ENCODE peak calls at places on chromosomes 5 and 9, in six cellular contexts. M, K, P, U, D and G are unnamed samples.

GRCh38 chr9:100267211-100267610 is 85.5 kb downstream of the TEX10 start:
- DNase-seq in U (no peak), D (no peak), K (no peak), M (no peak), P (no peak), G (no peak)

GRCh38 chr5:164375051-164375450 is 869.6 kb downstream of the MAT2B start:
- DNase-seq in P (no peak), D (no peak), K (no peak), M (no peak), U (peak; percentile 58), G (no peak)

GRCh38 chr9:71767421-71768321 is 642 bp downstream of the CEMIP2 start:
- DNase-seq in K (peak; percentile 20), U (peak; percentile 40), P (peak; percentile 54), D (peak; percentile 37), M (peak; percentile 34), G (no peak)

GRCh38 chr5:73186976-73187375 is 14.0 kb downstream of the TMEM174 start:
- DNase-seq in M (no peak), U (no peak), K (no peak), D (no peak), P (no peak), G (no peak)

GRCh38 chr5:103260951-103261350 is 2.4 kb downstream of the MACIR start:
- DNase-seq in M (no peak), P (no peak), D (no peak), K (no peak), U (no peak), G (no peak)

GRCh38 chr9:134167530-134167931 is 3.2 kb upstream of the RNU6ATAC start:
- DNase-seq in K (no peak), D (no peak), U (peak; percentile 66), P (no peak), M (no peak), G (no peak)

GRCh38 chr5:77232959-77233358 is 22.5 kb downstream of the PDE8B start:
- DNase-seq in P (no peak), M (no peak), D (no peak), U (peak; percentile 53), K (no peak), G (no peak)

GRCh38 chr5:120388016-120388781 is 75.9 kb upstream of the PRR16 start:
- DNase-seq in P (no peak), D (no peak), M (no peak), K (no peak), U (peak; percentile 93), G (no peak)

GRCh38 chr5:119411935-119412623 is 40.2 kb upstream of the HSD17B4 start:
- DNase-seq in U (peak; percentile 57), M (peak; percentile 66), P (peak; percentile 76), K (peak; percentile 38), D (peak; percentile 28), G (no peak)

GRCh38 chr9:92647671-92648446 is 22.1 kb downstream of the IPPK start:
- DNase-seq in M (peak; percentile 20), K (no peak), U (no peak), D (no peak), P (no peak), G (no peak)

GRCh38 chr9:87227456-87227855 is 270.2 kb upstream of the DAPK1 start:
- DNase-seq in M (no peak), D (no peak), U (no peak), K (no peak), P (no peak), G (no peak)

GRCh38 chr5:9536717-9537116 is 9.2 kb downstream of the SEMA5A start:
- DNase-seq in M (no peak), D (no peak), U (no peak), K (no peak), P (no peak), G (no peak)

GRCh38 chr5:94409440-94409839 is 209.0 kb downstream of the KIAA0825 start:
- DNase-seq in P (no peak), K (no peak), M (no peak), U (no peak), D (no peak), G (no peak)

GRCh38 chr9:119283118-119283794 is 86.0 kb downstream of the BRINP1 start:
- DNase-seq in D (no peak), M (no peak), K (no peak), U (peak; percentile 90), P (no peak), G (no peak)

GRCh38 chr5:68215208-68215887 is at the start of gene PIK3R1:
- DNase-seq in M (peak; percentile 98), U (peak; percentile 91), P (peak; percentile 96), D (peak; percentile 97), K (peak; percentile 97), G (no peak)

GRCh38 chr5:158769702-158770101 is 330.0 kb downstream of the EBF1 start:
- DNase-seq in D (no peak), K (no peak), U (peak; percentile 12), P (no peak), M (no peak), G (no peak)

GRCh38 chr5:81303563-81303962 is 2.2 kb downstream of the ZCCHC9 start:
- DNase-seq in P (no peak), M (no peak), D (no peak), U (peak; percentile 78), K (no peak), G (no peak)

GRCh38 chr5:52743970-52744369 is 43.7 kb upstream of the ITGA1 start:
- DNase-seq in K (no peak), M (no peak), U (peak; percentile 74), P (no peak), D (no peak), G (no peak)

GRCh38 chr5:77426670-77427069 is 65.4 kb downstream of the WDR41 start:
- DNase-seq in P (no peak), M (no peak), K (no peak), U (peak; percentile 53), D (no peak), G (no peak)

GRCh38 chr5:35345222-35345621 is 114.9 kb upstream of the PRLR start:
- DNase-seq in M (no peak), U (no peak), D (no peak), K (no peak), P (no peak), G (no peak)

GRCh38 chr5:40841068-40841805 is at the start of gene CARD6:
- DNase-seq in K (no peak), M (no peak), D (no peak), U (no peak), P (no peak), G (peak; percentile 60)

GRCh38 chr9:129839324-129840023 is 4.2 kb downstream of the USP20 start:
- DNase-seq in K (no peak), P (no peak), M (no peak), D (no peak), U (no peak), G (no peak)

GRCh38 chr9:35279946-35280345 is 118.1 kb downstream of the UNC13B start:
- DNase-seq in P (no peak), D (no peak), M (no peak), U (no peak), K (no peak), G (no peak)

GRCh38 chr9:113446323-113446740 is 17.2 kb upstream of the RGS3 start:
- DNase-seq in M (no peak), P (no peak), D (no peak), K (no peak), U (peak; percentile 31), G (no peak)

GRCh38 chr5:113663879-113664278 is 150.4 kb downstream of the YTHDC2 start:
- DNase-seq in U (peak; percentile 10), K (no peak), D (no peak), P (peak; percentile 42), M (peak; percentile 51), G (no peak)
- TF ChIP-seq CTCF in U (peak; percentile 12), K (no peak), D (no peak), P (no peak), M (no peak), G (no peak)

DNA sequence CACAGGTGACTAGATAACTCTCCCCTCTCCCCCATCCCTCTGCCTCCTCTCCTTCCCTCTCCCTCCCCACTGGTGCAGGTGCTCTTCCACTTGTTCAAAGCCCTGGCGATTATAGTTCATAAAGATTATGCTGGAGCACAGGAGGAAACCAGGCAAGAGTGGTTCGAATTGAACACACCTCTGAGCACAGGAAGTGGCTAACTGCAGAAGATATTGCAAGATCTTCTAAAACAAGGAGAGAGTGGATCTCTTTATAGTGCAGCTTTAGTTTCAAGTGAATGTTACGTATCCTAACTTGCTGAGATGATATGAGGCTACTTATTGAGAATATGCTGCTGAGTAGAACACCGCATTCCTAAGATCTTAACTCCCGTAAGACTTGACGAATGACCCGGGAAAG is 178.4 kb downstream of the GOLPH3 start:
- DNase-seq in M (no peak), U (no peak), K (no peak), D (no peak), P (no peak), G (no peak)
- H3K4me3 ChIP-seq in M (no peak overlapping the region), U (no peak overlapping the region), K (no peak overlapping the region), D (no peak overlapping the region), P (no peak overlapping the region), G (no peak overlapping the region)

DNA sequence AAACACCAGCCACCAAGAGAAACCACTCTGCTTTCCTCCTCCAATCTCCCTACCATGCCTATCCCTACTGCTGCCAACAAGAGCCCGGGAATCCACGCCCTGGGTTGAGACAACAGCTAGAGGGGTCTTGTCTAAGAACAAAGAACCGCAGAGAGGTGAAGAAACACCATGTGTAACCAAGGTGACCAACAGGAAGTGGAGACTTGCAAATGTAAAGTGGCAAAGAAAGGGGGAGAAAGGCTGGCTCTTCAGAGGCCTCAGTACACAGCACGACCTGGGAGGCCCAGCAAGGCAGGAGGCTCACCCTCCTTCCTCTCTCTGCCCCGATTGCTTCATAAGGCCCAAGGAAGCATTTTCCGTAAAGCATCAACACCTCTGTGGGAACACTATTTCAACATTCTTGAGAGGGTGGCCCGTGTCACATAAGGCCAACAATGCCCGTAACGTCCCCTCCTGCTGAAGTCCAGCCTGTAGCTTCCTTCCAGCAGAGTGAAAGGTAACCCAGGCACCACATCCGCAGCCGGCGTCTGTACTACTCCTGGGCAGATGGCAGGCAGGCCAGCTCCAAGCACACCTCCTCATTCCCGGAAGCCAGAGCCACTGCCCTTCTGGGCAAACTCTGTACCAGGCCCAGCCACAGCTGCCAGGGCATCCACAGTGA is 18.3 kb downstream of the CCNJL start:
- DNase-seq in D (no peak), M (peak; percentile 25), P (no peak), U (peak; percentile 31), K (no peak), G (no peak)
- H3K4me1 ChIP-seq in D (peaks cover 1% of the 10 kb centered on the region), M (peaks cover 11% of the 10 kb centered on the region), P (no peaks in the 10 kb centered on the region), U (no peaks in the 10 kb centered on the region), K (no peaks in the 10 kb centered on the region), G (no peaks in the 10 kb centered on the region)

GRCh38 chr9:136422876-136423275 is 12.4 kb downstream of the PMPCA start:
- DNase-seq in D (no peak), M (no peak), U (no peak), K (no peak), P (no peak), G (no peak)

GRCh38 chr9:136423432-136424146 is 13.1 kb downstream of the PMPCA start:
- DNase-seq in U (no peak), D (no peak), M (no peak), K (no peak), P (no peak), G (no peak)

GRCh38 chr9:136424750-136425362 is 14.4 kb downstream of the PMPCA start:
- DNase-seq in M (no peak), D (no peak), U (no peak), P (no peak), K (no peak), G (no peak)

GRCh38 chr9:136419092-136419420 is 8.6 kb downstream of the PMPCA start:
- DNase-seq in P (no peak), M (no peak), D (no peak), U (no peak), K (no peak), G (no peak)

GRCh38 chr9:136421791-136422190 is 11.3 kb downstream of the PMPCA start:
- DNase-seq in M (no peak), U (no peak), D (no peak), P (no peak), K (no peak), G (no peak)
- TF ChIP-seq CTCF in M (no peak), U (no peak), D (no peak), P (no peak), K (no peak), G (no peak)